ENCODE peak calls at places on chromosome 1, in five cellular contexts. R is K562, Q is GM12878, G is HepG2, M is H1. L is an unnamed sample.

GRCh38 chr1:248243204-248243603 is 12.0 kb downstream of the OR2M4 start:
- DNase-seq in R (peak; percentile 36), Q (peak; percentile 17), G (peak; percentile 12), M (peak; percentile 42), L (no peak)

GRCh38 chr1:169102567-169102966 is 3.9 kb upstream of the ATP1B1 start:
- DNase-seq in R (no peak), Q (no peak), G (peak; percentile 89), M (no peak), L (no peak)

GRCh38 chr1:156859523-156860112 is 701 bp upstream of the INSRR start:
- DNase-seq in R (no peak), Q (no peak), G (no peak), M (peak; percentile 70), L (no peak)

GRCh38 chr1:46086581-46086980 is 45.8 kb downstream of the PIK3R3 start:
- DNase-seq in R (no peak), Q (no peak), G (no peak), M (no peak), L (no peak)

GRCh38 chr1:100614570-100614969 is 76.6 kb downstream of the GPR88 start:
- DNase-seq in R (no peak), Q (no peak), G (no peak), M (no peak), L (no peak)

GRCh38 chr1:30274176-30274936 is 449.0 kb downstream of the MATN1 start:
- DNase-seq in R (no peak), Q (no peak), G (no peak), M (peak; percentile 39), L (no peak)

GRCh38 chr1:37865348-37866119 is 6.1 kb upstream of the MTF1 start:
- DNase-seq in R (no peak), Q (no peak), G (no peak), M (no peak), L (peak; percentile 67)

GRCh38 chr1:19009126-19009881 is 52.8 kb upstream of the IFFO2 start:
- DNase-seq in R (no peak), Q (no peak), G (no peak), M (peak; percentile 39), L (no peak)

GRCh38 chr1:145874646-145875045 is 11.0 kb downstream of the ANKRD35 start:
- DNase-seq in R (no peak), Q (no peak), G (no peak), M (no peak), L (no peak)

GRCh38 chr1:145877923-145878486 is 7.7 kb downstream of the ANKRD35 start:
- DNase-seq in R (peak; percentile 26), Q (no peak), G (no peak), M (no peak), L (no peak)

GRCh38 chr1:145871994-145872411 is 13.1 kb upstream of the PIAS3 start:
- DNase-seq in R (no peak), Q (no peak), G (no peak), M (peak; percentile 75), L (no peak)

GRCh38 chr1:145868232-145868631 is 9.4 kb upstream of the PIAS3 start:
- DNase-seq in R (no peak), Q (no peak), G (no peak), M (no peak), L (no peak)

DNA sequence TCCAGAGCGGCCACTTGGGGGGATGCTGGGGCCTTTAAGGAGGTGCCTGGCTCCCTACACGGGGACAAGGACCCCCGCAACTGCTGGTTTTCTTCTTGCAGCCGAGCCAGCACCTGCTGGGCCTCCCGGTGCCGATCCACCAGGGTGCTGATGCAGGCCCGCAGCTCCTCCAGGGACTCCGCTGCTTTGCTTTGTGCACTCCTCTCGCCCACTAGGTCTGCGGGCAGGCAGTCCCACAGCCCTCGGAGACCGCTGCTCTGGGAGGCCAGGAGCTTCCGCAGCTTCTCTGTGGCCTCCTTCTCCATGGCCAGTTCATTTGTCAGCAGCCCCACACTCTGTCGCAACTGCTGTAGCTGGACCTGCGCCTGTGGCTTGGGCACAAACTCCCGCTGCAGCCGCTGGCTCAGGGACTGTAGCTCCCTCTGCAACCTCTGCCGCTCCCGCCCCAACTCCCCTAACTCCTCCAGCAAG is 13.2 kb downstream of the ANKRD35 start:
- DNase-seq in R (no peak), Q (no peak), G (no peak), M (peak; percentile 82), L (no peak)
- TF ChIP-seq SIN3A in R (no peak), Q (no peak), G (no peak), M (no peak), L (no peak)

DNA sequence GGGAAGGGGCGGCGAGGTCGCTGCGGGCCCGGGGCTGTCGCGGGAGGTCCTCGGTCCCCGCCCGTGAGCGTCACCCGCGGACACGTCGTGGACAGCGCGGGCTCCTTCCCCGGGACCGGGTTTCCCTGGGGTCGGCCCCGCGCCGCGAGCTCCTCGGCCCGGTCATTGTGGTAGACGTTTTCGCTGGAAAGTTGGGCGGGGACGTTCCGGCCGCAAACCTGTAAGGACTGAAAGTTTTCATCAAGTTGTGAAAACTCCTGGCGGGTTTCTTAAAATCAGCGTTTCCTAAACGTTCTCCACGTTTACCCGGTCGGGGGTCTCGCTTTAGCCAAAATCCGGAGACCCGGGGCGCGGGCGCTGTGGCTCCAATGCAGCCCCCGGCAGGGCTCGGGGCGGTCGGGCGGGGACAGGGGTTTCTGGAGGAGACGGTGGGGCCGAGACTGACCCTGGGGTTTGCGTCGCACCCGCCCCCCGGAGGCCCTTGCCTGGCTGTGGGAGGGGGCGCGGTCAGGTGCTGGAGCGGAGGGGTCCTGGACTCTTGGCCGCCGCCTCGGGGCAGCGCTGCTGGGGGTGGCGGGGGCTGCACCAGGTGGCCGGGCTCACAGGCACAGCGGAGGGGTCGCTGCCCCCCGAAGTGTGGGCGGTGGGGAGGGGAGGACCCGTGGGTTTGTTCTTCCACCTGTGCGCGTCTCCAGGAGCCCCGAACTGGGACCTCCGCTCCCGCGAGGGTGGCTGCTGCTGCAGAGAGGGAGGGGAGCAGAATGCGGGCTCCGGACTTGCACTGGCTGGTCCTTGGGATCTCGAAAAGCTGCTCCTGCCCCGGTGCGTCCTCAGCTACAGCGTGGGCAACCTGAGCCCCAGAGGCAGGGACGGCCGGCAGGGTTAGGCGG is 827 bp downstream of the PRKCZ start:
- DNase-seq in R (no peak), Q (no peak), G (no peak), M (no peak), L (no peak)
- TF ChIP-seq EZH2 in R (no peak), Q (no peak), G (no peak), M (no peak), L (no peak)

GRCh38 chr1:110058591-110058990 is 11.9 kb downstream of the ALX3 start:
- DNase-seq in R (no peak), Q (no peak), G (no peak), M (no peak), L (no peak)

GRCh38 chr1:110059133-110059863 is 11.2 kb downstream of the ALX3 start:
- DNase-seq in R (peak; percentile 69), Q (no peak), G (no peak), M (no peak), L (no peak)

GRCh38 chr1:110056284-110056680 is 14.2 kb downstream of the ALX3 start:
- DNase-seq in R (no peak), Q (no peak), G (no peak), M (no peak), L (no peak)

GRCh38 chr1:110056776-110057175 is 13.7 kb downstream of the ALX3 start:
- DNase-seq in R (no peak), Q (no peak), G (no peak), M (no peak), L (no peak)

DNA sequence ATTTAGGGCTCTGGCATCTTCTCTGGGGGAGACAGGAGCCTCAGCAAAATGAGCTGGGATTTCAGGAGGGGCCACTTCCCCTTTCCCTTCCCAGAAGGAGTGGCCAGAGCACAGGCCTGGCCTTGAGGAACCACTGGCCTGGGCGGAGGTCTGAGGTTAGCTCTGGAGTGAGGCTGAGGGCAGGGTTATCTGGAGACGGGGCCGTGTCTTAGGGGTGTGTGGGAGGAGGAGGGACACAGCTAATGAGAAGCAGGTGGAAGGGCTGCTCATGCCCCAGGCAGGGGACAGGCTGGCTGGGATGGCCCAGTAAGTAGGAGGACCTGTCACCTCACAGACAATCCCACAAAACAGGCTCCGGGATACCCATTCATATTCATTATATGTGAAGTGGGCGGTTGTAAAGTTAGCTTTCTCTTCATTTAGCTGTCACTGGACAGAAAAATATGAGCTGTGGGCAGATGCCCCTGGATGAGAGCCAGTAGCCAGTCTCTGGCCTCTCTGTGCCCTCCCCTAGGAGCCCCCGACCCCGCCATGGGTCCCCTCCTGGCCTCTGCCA is 12.4 kb downstream of the ALX3 start:
- DNase-seq in R (peak; percentile 67), Q (no peak), G (no peak), M (no peak), L (no peak)
- TF ChIP-seq SIN3A in R (no peak), Q (no peak), G (no peak), M (no peak), L (no peak)

GRCh38 chr1:84478876-84479868 is at the start of gene RPF1:
- DNase-seq in R (peak; percentile 84), Q (peak; percentile 49), G (peak; percentile 82), M (peak; percentile 79), L (peak; percentile 69)
- TF ChIP-seq EZH2 in R (no peak), Q (no peak), G (no peak), M (peak; percentile 55), L (no peak)

DNA sequence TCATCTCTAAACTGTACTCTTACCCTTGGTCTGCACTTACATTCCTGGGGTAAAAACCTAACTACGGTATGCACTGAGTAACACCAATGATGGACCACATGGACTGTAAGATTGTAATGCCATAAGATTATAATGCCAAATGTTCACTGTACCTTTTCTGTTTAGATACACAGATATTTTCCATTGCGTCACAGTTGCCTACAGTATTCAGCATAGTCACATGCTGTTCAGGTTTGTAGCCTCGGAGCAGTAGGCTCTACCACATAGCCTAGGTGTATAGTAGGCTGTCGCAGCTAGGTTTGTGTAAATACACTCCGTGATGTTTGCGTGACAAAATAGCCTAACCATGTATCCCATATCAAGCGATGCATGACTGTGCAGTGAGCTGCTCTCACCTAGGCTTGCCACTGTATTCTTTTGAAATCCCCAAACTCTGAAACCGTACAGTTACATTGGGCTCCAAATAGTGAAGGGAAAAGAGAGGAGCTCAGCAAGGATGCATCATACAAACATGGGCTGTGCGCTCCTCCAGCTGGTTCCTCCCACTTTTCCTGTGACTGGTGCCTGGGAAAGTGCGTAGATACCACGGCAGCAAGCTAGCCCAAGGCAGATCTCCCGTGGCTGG is 35.2 kb downstream of the CFAP57 start:
- DNase-seq in R (no peak), Q (no peak), G (no peak), M (no peak), L (peak; percentile 23)
- TF ChIP-seq SIN3A in R (no peak), Q (no peak), G (no peak), M (no peak), L (no peak)

DNA sequence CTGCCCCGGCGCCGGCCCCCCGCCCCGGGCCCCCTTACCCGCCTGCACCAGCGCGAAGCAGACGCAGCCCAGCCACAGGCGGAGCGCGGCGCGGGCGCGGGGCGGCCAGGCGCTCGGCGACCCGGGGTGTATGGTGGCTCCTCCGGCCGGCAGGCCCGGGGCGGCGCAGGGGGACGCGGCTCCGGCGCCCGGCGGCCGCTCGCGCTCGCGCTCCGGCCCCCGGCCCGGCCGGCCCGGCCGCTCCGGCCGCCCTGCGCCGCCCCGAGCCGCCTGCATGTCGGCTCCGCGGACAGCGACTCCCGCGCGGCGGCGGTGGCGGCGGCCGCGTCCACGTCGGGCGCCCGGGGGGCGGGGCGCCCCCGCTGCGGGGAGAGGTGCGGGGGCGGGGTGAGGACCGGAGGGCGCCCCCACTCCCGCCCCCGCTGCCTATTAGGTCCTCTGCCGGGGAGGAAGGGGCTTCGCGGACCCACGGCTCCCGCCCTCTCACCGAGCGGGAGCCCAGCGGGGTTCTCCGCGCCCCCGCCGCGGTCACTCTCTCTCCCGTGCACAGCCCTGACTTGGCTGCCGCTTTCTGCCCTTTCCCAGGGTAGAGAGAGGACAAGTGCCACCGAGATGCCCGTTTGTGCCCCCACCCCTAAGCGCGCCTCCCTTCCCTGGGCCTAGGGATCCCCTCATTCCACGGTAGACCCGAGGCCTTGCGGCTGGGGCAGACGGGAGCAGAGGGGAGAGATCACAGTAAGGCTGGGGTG is at the start of gene FNDC5:
- DNase-seq in R (peak; percentile 61), Q (no peak), G (no peak), M (no peak), L (no peak)
- TF ChIP-seq EZH2 in R (no peak), Q (no peak), G (no peak), M (peak; percentile 54), L (no peak)